ENCODE peak calls at places on chromosomes 3 and 15, in six cellular contexts. One of them, this sample, is unnamed.

GRCh38 chr3:132504375-132504921 is 87.1 kb downstream of the DNAJC13 start:
- DNase-seq in activated effector memory CD4-positive, alpha-beta T cell treated with anti-CD3 and anti-CD28 coated beads, Interleukin-2, amount 50 U/mL, for 16 hours: no peak
- DNase-seq in suprapubic skin: no peak
- DNase-seq in IMR-90: peak; percentile 18
- DNase-seq in AG09309: peak; percentile 1
- DNase-seq in GM23248: no peak
- DNase-seq in this sample: no peak

GRCh38 chr3:197002701-197003454 is 26.7 kb downstream of the MELTF start:
- DNase-seq in IMR-90: peak; percentile 52
- DNase-seq in AG09309: no peak
- DNase-seq in GM23248: peak; percentile 88
- DNase-seq in suprapubic skin: peak; percentile 81
- DNase-seq in activated effector memory CD4-positive, alpha-beta T cell treated with anti-CD3 and anti-CD28 coated beads, Interleukin-2, amount 50 U/mL, for 16 hours: peak; percentile 94
- DNase-seq in this sample: peak; percentile 62

GRCh38 chr3:47412842-47413520 is 32.2 kb downstream of the PTPN23 start:
- DNase-seq in activated effector memory CD4-positive, alpha-beta T cell treated with anti-CD3 and anti-CD28 coated beads, Interleukin-2, amount 50 U/mL, for 16 hours: peak; percentile 53
- DNase-seq in suprapubic skin: no peak
- DNase-seq in AG09309: no peak
- DNase-seq in IMR-90: no peak
- DNase-seq in GM23248: no peak
- DNase-seq in this sample: no peak

GRCh38 chr3:4834403-4834866 is 144.8 kb upstream of the BHLHE40 start:
- DNase-seq in suprapubic skin: no peak
- DNase-seq in IMR-90: peak; percentile 17
- DNase-seq in GM23248: no peak
- DNase-seq in AG09309: no peak
- DNase-seq in activated effector memory CD4-positive, alpha-beta T cell treated with anti-CD3 and anti-CD28 coated beads, Interleukin-2, amount 50 U/mL, for 16 hours: peak; percentile 89
- DNase-seq in this sample: no peak

GRCh38 chr15:78944669-78945407 is at the start of gene CTSH:
- DNase-seq in suprapubic skin: peak; percentile 80
- DNase-seq in activated effector memory CD4-positive, alpha-beta T cell treated with anti-CD3 and anti-CD28 coated beads, Interleukin-2, amount 50 U/mL, for 16 hours: peak; percentile 91
- DNase-seq in AG09309: no peak
- DNase-seq in IMR-90: peak; percentile 17
- DNase-seq in GM23248: peak; percentile 52
- DNase-seq in this sample: peak; percentile 95

GRCh38 chr3:194205675-194206133 is 69.8 kb downstream of the HES1 start:
- DNase-seq in IMR-90: no peak
- DNase-seq in AG09309: no peak
- DNase-seq in suprapubic skin: no peak
- DNase-seq in GM23248: no peak
- DNase-seq in activated effector memory CD4-positive, alpha-beta T cell treated with anti-CD3 and anti-CD28 coated beads, Interleukin-2, amount 50 U/mL, for 16 hours: no peak
- DNase-seq in this sample: no peak

GRCh38 chr3:183534249-183534648 is 21.3 kb downstream of the KLHL6 start:
- DNase-seq in AG09309: no peak
- DNase-seq in GM23248: peak; percentile 63
- DNase-seq in activated effector memory CD4-positive, alpha-beta T cell treated with anti-CD3 and anti-CD28 coated beads, Interleukin-2, amount 50 U/mL, for 16 hours: no peak
- DNase-seq in suprapubic skin: no peak
- DNase-seq in IMR-90: peak; percentile 7
- DNase-seq in this sample: no peak

GRCh38 chr15:39426552-39427532 is 154.0 kb upstream of the THBS1 start:
- DNase-seq in IMR-90: peak; percentile 84
- DNase-seq in activated effector memory CD4-positive, alpha-beta T cell treated with anti-CD3 and anti-CD28 coated beads, Interleukin-2, amount 50 U/mL, for 16 hours: peak; percentile 87
- DNase-seq in suprapubic skin: peak; percentile 73
- DNase-seq in GM23248: peak; percentile 80
- DNase-seq in AG09309: peak; percentile 93
- DNase-seq in this sample: no peak

GRCh38 chr3:47022540-47023161 is 43.2 kb downstream of the NBEAL2 start:
- DNase-seq in activated effector memory CD4-positive, alpha-beta T cell treated with anti-CD3 and anti-CD28 coated beads, Interleukin-2, amount 50 U/mL, for 16 hours: no peak
- DNase-seq in suprapubic skin: no peak
- DNase-seq in AG09309: no peak
- DNase-seq in GM23248: peak; percentile 40
- DNase-seq in IMR-90: peak; percentile 48
- DNase-seq in this sample: no peak

GRCh38 chr3:46711305-46711704 is 6.4 kb downstream of the PRSS50 start:
- DNase-seq in IMR-90: no peak
- DNase-seq in AG09309: no peak
- DNase-seq in suprapubic skin: peak; percentile 53
- DNase-seq in activated effector memory CD4-positive, alpha-beta T cell treated with anti-CD3 and anti-CD28 coated beads, Interleukin-2, amount 50 U/mL, for 16 hours: peak; percentile 53
- DNase-seq in GM23248: no peak
- DNase-seq in this sample: no peak

GRCh38 chr3:57281710-57282109 is 10.8 kb downstream of the ASB14 start:
- DNase-seq in IMR-90: peak; percentile 51
- DNase-seq in GM23248: peak; percentile 58
- DNase-seq in AG09309: no peak
- DNase-seq in activated effector memory CD4-positive, alpha-beta T cell treated with anti-CD3 and anti-CD28 coated beads, Interleukin-2, amount 50 U/mL, for 16 hours: no peak
- DNase-seq in suprapubic skin: no peak
- DNase-seq in this sample: no peak

GRCh38 chr15:78308422-78309021 is 9.1 kb upstream of the SKIC8 start:
- DNase-seq in suprapubic skin: peak; percentile 82
- DNase-seq in IMR-90: peak; percentile 58
- DNase-seq in GM23248: peak; percentile 82
- DNase-seq in AG09309: no peak
- DNase-seq in activated effector memory CD4-positive, alpha-beta T cell treated with anti-CD3 and anti-CD28 coated beads, Interleukin-2, amount 50 U/mL, for 16 hours: peak; percentile 76
- DNase-seq in this sample: peak; percentile 85

GRCh38 chr3:193704431-193704830 is 111.4 kb downstream of the OPA1 start:
- DNase-seq in IMR-90: no peak
- DNase-seq in suprapubic skin: no peak
- DNase-seq in activated effector memory CD4-positive, alpha-beta T cell treated with anti-CD3 and anti-CD28 coated beads, Interleukin-2, amount 50 U/mL, for 16 hours: no peak
- DNase-seq in AG09309: no peak
- DNase-seq in GM23248: no peak
- DNase-seq in this sample: no peak

GRCh38 chr15:44414001-44414400 is 13.4 kb upstream of the CTDSPL2 start:
- DNase-seq in AG09309: no peak
- DNase-seq in suprapubic skin: no peak
- DNase-seq in GM23248: no peak
- DNase-seq in IMR-90: no peak
- DNase-seq in activated effector memory CD4-positive, alpha-beta T cell treated with anti-CD3 and anti-CD28 coated beads, Interleukin-2, amount 50 U/mL, for 16 hours: no peak
- DNase-seq in this sample: no peak

GRCh38 chr3:178353292-178353814 is 182.9 kb upstream of the KCNMB2 start:
- DNase-seq in suprapubic skin: no peak
- DNase-seq in AG09309: no peak
- DNase-seq in activated effector memory CD4-positive, alpha-beta T cell treated with anti-CD3 and anti-CD28 coated beads, Interleukin-2, amount 50 U/mL, for 16 hours: no peak
- DNase-seq in IMR-90: peak; percentile 36
- DNase-seq in GM23248: peak; percentile 50
- DNase-seq in this sample: no peak

GRCh38 chr15:51004103-51004536 is 90.6 kb downstream of the TNFAIP8L3 start:
- DNase-seq in GM23248: peak; percentile 91
- DNase-seq in suprapubic skin: no peak
- DNase-seq in AG09309: peak; percentile 18
- DNase-seq in IMR-90: peak; percentile 57
- DNase-seq in activated effector memory CD4-positive, alpha-beta T cell treated with anti-CD3 and anti-CD28 coated beads, Interleukin-2, amount 50 U/mL, for 16 hours: no peak
- DNase-seq in this sample: no peak

GRCh38 chr3:14471690-14472089 is 68.5 kb downstream of the GRIP2 start:
- DNase-seq in AG09309: no peak
- DNase-seq in GM23248: no peak
- DNase-seq in IMR-90: no peak
- DNase-seq in activated effector memory CD4-positive, alpha-beta T cell treated with anti-CD3 and anti-CD28 coated beads, Interleukin-2, amount 50 U/mL, for 16 hours: no peak
- DNase-seq in suprapubic skin: no peak
- DNase-seq in this sample: no peak

GRCh38 chr3:55752911-55753310 is 265.8 kb upstream of the WNT5A start:
- DNase-seq in IMR-90: no peak
- DNase-seq in activated effector memory CD4-positive, alpha-beta T cell treated with anti-CD3 and anti-CD28 coated beads, Interleukin-2, amount 50 U/mL, for 16 hours: no peak
- DNase-seq in GM23248: no peak
- DNase-seq in AG09309: no peak
- DNase-seq in suprapubic skin: no peak
- DNase-seq in this sample: no peak

GRCh38 chr3:72100062-72100511 is 315.1 kb upstream of the PROK2 start:
- DNase-seq in AG09309: no peak
- DNase-seq in suprapubic skin: no peak
- DNase-seq in activated effector memory CD4-positive, alpha-beta T cell treated with anti-CD3 and anti-CD28 coated beads, Interleukin-2, amount 50 U/mL, for 16 hours: no peak
- DNase-seq in GM23248: no peak
- DNase-seq in IMR-90: no peak
- DNase-seq in this sample: peak; percentile 65

GRCh38 chr3:181330821-181331563 is 341.5 kb upstream of the DNAJC19 start:
- DNase-seq in AG09309: no peak
- DNase-seq in GM23248: no peak
- DNase-seq in IMR-90: no peak
- DNase-seq in activated effector memory CD4-positive, alpha-beta T cell treated with anti-CD3 and anti-CD28 coated beads, Interleukin-2, amount 50 U/mL, for 16 hours: no peak
- DNase-seq in suprapubic skin: no peak
- DNase-seq in this sample: no peak

GRCh38 chr3:120743081-120743365 is 479 bp downstream of the GTF2E1 start:
- DNase-seq in GM23248: peak; percentile 67
- DNase-seq in suprapubic skin: no peak
- DNase-seq in IMR-90: peak; percentile 29
- DNase-seq in activated effector memory CD4-positive, alpha-beta T cell treated with anti-CD3 and anti-CD28 coated beads, Interleukin-2, amount 50 U/mL, for 16 hours: no peak
- DNase-seq in AG09309: no peak
- DNase-seq in this sample: no peak

GRCh38 chr3:189365609-189366564 is 194.1 kb downstream of the TPRG1 start:
- DNase-seq in AG09309: no peak
- DNase-seq in activated effector memory CD4-positive, alpha-beta T cell treated with anti-CD3 and anti-CD28 coated beads, Interleukin-2, amount 50 U/mL, for 16 hours: no peak
- DNase-seq in IMR-90: no peak
- DNase-seq in suprapubic skin: no peak
- DNase-seq in GM23248: peak; percentile 39
- DNase-seq in this sample: no peak

GRCh38 chr3:158918008-158918407 is 116.2 kb downstream of the MFSD1 start:
- DNase-seq in GM23248: peak; percentile 93
- DNase-seq in IMR-90: peak; percentile 29
- DNase-seq in activated effector memory CD4-positive, alpha-beta T cell treated with anti-CD3 and anti-CD28 coated beads, Interleukin-2, amount 50 U/mL, for 16 hours: no peak
- DNase-seq in suprapubic skin: no peak
- DNase-seq in AG09309: peak; percentile 79
- DNase-seq in this sample: peak; percentile 69

GRCh38 chr15:78991879-78992278 is 47.0 kb upstream of the CTSH start:
- DNase-seq in AG09309: no peak
- DNase-seq in GM23248: no peak
- DNase-seq in activated effector memory CD4-positive, alpha-beta T cell treated with anti-CD3 and anti-CD28 coated beads, Interleukin-2, amount 50 U/mL, for 16 hours: no peak
- DNase-seq in suprapubic skin: no peak
- DNase-seq in IMR-90: no peak
- DNase-seq in this sample: no peak

GRCh38 chr3:174958671-174959328 is 99.7 kb downstream of the NAALADL2 start:
- DNase-seq in AG09309: no peak
- DNase-seq in activated effector memory CD4-positive, alpha-beta T cell treated with anti-CD3 and anti-CD28 coated beads, Interleukin-2, amount 50 U/mL, for 16 hours: no peak
- DNase-seq in suprapubic skin: no peak
- DNase-seq in GM23248: peak; percentile 47
- DNase-seq in IMR-90: peak; percentile 5
- DNase-seq in this sample: no peak

GRCh38 chr3:50325497-50326181 is 2.4 kb downstream of the TUSC2 start:
- DNase-seq in activated effector memory CD4-positive, alpha-beta T cell treated with anti-CD3 and anti-CD28 coated beads, Interleukin-2, amount 50 U/mL, for 16 hours: no peak
- DNase-seq in IMR-90: no peak
- DNase-seq in GM23248: no peak
- DNase-seq in suprapubic skin: no peak
- DNase-seq in AG09309: no peak
- DNase-seq in this sample: no peak

GRCh38 chr3:71532639-71533395 is 50.7 kb downstream of the FOXP1 start:
- DNase-seq in AG09309: no peak
- DNase-seq in suprapubic skin: no peak
- DNase-seq in IMR-90: peak; percentile 51
- DNase-seq in activated effector memory CD4-positive, alpha-beta T cell treated with anti-CD3 and anti-CD28 coated beads, Interleukin-2, amount 50 U/mL, for 16 hours: no peak
- DNase-seq in GM23248: peak; percentile 6
- DNase-seq in this sample: no peak

GRCh38 chr3:97863025-97863424 is 41.2 kb downstream of the CRYBG3 start:
- DNase-seq in activated effector memory CD4-positive, alpha-beta T cell treated with anti-CD3 and anti-CD28 coated beads, Interleukin-2, amount 50 U/mL, for 16 hours: no peak
- DNase-seq in GM23248: peak; percentile 72
- DNase-seq in IMR-90: peak; percentile 12
- DNase-seq in suprapubic skin: no peak
- DNase-seq in AG09309: no peak
- DNase-seq in this sample: no peak

GRCh38 chr3:187966636-187967035 is 187.3 kb upstream of the LPP start:
- DNase-seq in GM23248: no peak
- DNase-seq in AG09309: no peak
- DNase-seq in suprapubic skin: no peak
- DNase-seq in IMR-90: no peak
- DNase-seq in activated effector memory CD4-positive, alpha-beta T cell treated with anti-CD3 and anti-CD28 coated beads, Interleukin-2, amount 50 U/mL, for 16 hours: no peak
- DNase-seq in this sample: no peak

GRCh38 chr3:24018784-24019570 is 73.9 kb downstream of the NR1D2 start:
- DNase-seq in suprapubic skin: peak; percentile 66
- DNase-seq in activated effector memory CD4-positive, alpha-beta T cell treated with anti-CD3 and anti-CD28 coated beads, Interleukin-2, amount 50 U/mL, for 16 hours: no peak
- DNase-seq in IMR-90: no peak
- DNase-seq in GM23248: no peak
- DNase-seq in AG09309: no peak
- DNase-seq in this sample: no peak

GRCh38 chr3:124557433-124558232 is 172.6 kb upstream of the UMPS start:
- DNase-seq in suprapubic skin: no peak
- DNase-seq in AG09309: no peak
- DNase-seq in GM23248: peak; percentile 65
- DNase-seq in activated effector memory CD4-positive, alpha-beta T cell treated with anti-CD3 and anti-CD28 coated beads, Interleukin-2, amount 50 U/mL, for 16 hours: no peak
- DNase-seq in IMR-90: peak; percentile 71
- DNase-seq in this sample: no peak

GRCh38 chr3:45088543-45088942 is 57.6 kb downstream of the CDCP1 start:
- DNase-seq in activated effector memory CD4-positive, alpha-beta T cell treated with anti-CD3 and anti-CD28 coated beads, Interleukin-2, amount 50 U/mL, for 16 hours: no peak
- DNase-seq in GM23248: no peak
- DNase-seq in suprapubic skin: no peak
- DNase-seq in IMR-90: no peak
- DNase-seq in AG09309: no peak
- DNase-seq in this sample: no peak

GRCh38 chr3:195033531-195034091 is 237.3 kb downstream of the XXYLT1 start:
- DNase-seq in AG09309: no peak
- DNase-seq in IMR-90: no peak
- DNase-seq in GM23248: no peak
- DNase-seq in activated effector memory CD4-positive, alpha-beta T cell treated with anti-CD3 and anti-CD28 coated beads, Interleukin-2, amount 50 U/mL, for 16 hours: no peak
- DNase-seq in suprapubic skin: no peak
- DNase-seq in this sample: no peak

GRCh38 chr3:27978440-27978839 is 256.3 kb upstream of the EOMES start:
- DNase-seq in AG09309: no peak
- DNase-seq in IMR-90: no peak
- DNase-seq in activated effector memory CD4-positive, alpha-beta T cell treated with anti-CD3 and anti-CD28 coated beads, Interleukin-2, amount 50 U/mL, for 16 hours: no peak
- DNase-seq in GM23248: peak; percentile 42
- DNase-seq in suprapubic skin: no peak
- DNase-seq in this sample: no peak